ENCODE peak calls at places on chromosomes 16 and 17, in six cellular contexts. H, A, C, F, X and K are unnamed samples.
A peak's percentile ranks its signal among the peaks of the same experiment; 100 is the strongest.

GRCh38 chr16:83615981-83616380 is 191.8 kb upstream of the HSBP1 start:
- DNase-seq in F (no peak), A (no peak), C (no peak), H (no peak), X (no peak), K (no peak)

GRCh38 chr17:35879748-35880654 is at the start of gene CCL5:
- DNase-seq in A (no peak), H (no peak), X (no peak), C (no peak), F (peak; percentile 56), K (no peak)

GRCh38 chr17:77437017-77437416 is 296.2 kb downstream of the SEC14L1 start:
- DNase-seq in C (peak; percentile 43), H (peak; percentile 37), F (peak; percentile 78), X (no peak), A (no peak), K (peak; percentile 49)

GRCh38 chr16:53511403-53512280 is 8.6 kb upstream of the AKTIP start:
- DNase-seq in A (no peak), X (no peak), C (peak; percentile 41), F (no peak), H (no peak), K (no peak)

GRCh38 chr17:40338058-40338457 is 26.5 kb downstream of the GJD3 start:
- DNase-seq in F (no peak), C (no peak), X (no peak), A (no peak), H (no peak), K (no peak)

GRCh38 chr17:77319211-77320031 is 178.7 kb downstream of the SEC14L1 start:
- DNase-seq in X (peak; percentile 64), F (peak; percentile 82), H (peak; percentile 26), A (no peak), C (no peak), K (peak; percentile 85)

GRCh38 chr17:81153340-81153803 is 11.9 kb upstream of the PVALEF start:
- DNase-seq in H (no peak), C (no peak), X (no peak), F (peak; percentile 59), A (no peak), K (no peak)

GRCh38 chr16:85592700-85593502 is 20.2 kb upstream of the GSE1 start:
- DNase-seq in C (no peak), F (peak; percentile 64), X (no peak), A (no peak), H (no peak), K (peak; percentile 54)

GRCh38 chr17:41800601-41801373 is 11.0 kb downstream of the P3H4 start:
- DNase-seq in H (no peak), F (peak; percentile 51), X (no peak), A (no peak), C (no peak), K (peak; percentile 78)

GRCh38 chr17:7992516-7992915 is 9.9 kb upstream of the GUCY2D start:
- DNase-seq in C (no peak), H (no peak), X (no peak), F (peak; percentile 68), A (no peak), K (peak; percentile 50)

GRCh38 chr16:86516618-86517003 is 6.3 kb downstream of the FOXF1 start:
- DNase-seq in C (no peak), A (no peak), H (no peak), F (peak; percentile 84), X (no peak), K (no peak)

GRCh38 chr17:80883831-80884735 is 107.6 kb upstream of the CHMP6 start:
- DNase-seq in F (no peak), X (no peak), H (no peak), A (no peak), C (peak; percentile 52), K (no peak)

GRCh38 chr16:27481282-27481934 is 68.3 kb downstream of the GTF3C1 start:
- DNase-seq in X (no peak), C (no peak), A (no peak), F (no peak), H (no peak), K (no peak)

GRCh38 chr17:33046361-33047255 is 55.0 kb downstream of the SPACA3 start:
- DNase-seq in X (no peak), A (no peak), C (peak; percentile 72), F (peak; percentile 7), H (no peak), K (no peak)

GRCh38 chr17:66747561-66748275 is 87.2 kb upstream of the CACNG5 start:
- DNase-seq in A (no peak), C (peak; percentile 94), F (peak; percentile 79), H (no peak), X (no peak), K (peak; percentile 52)

GRCh38 chr17:51052235-51052634 is 68.4 kb downstream of the SPAG9 start:
- DNase-seq in F (no peak), A (no peak), H (no peak), X (no peak), C (no peak), K (no peak)

GRCh38 chr16:89242795-89243200 is 25.3 kb downstream of the ZNF778 start:
- DNase-seq in X (no peak), H (no peak), A (no peak), C (no peak), F (no peak), K (no peak)

GRCh38 chr16:66617010-66617434 is 12.5 kb downstream of the CMTM3 start:
- DNase-seq in A (no peak), X (no peak), H (no peak), C (no peak), F (peak; percentile 60), K (no peak)

GRCh38 chr17:33142703-33143299 is 150.3 kb downstream of the ASIC2 start:
- DNase-seq in F (peak; percentile 7), X (no peak), C (no peak), H (no peak), A (no peak), K (peak; percentile 33)

GRCh38 chr16:67198238-67198734 is 645 bp upstream of the ELMO3 start:
- DNase-seq in X (peak; percentile 20), H (no peak), F (peak; percentile 21), C (peak; percentile 53), A (no peak), K (peak; percentile 76)

GRCh38 chr16:30829130-30830071 is 42.4 kb upstream of the ZNF629 start:
- DNase-seq in A (no peak), C (no peak), F (no peak), X (no peak), H (no peak), K (no peak)

GRCh38 chr17:29930399-29931010 is 477 bp upstream of the SSH2 start:
- DNase-seq in H (peak; percentile 76), A (no peak), C (peak; percentile 91), X (no peak), F (no peak), K (peak; percentile 21)

GRCh38 chr16:27759301-27759871 is 209.4 kb downstream of the KATNIP start:
- DNase-seq in C (no peak), F (peak; percentile 79), H (no peak), X (no peak), A (no peak), K (peak; percentile 78)

GRCh38 chr17:5585814-5586558 is 1.7 kb upstream of the NLRP1 start:
- DNase-seq in H (no peak), F (peak; percentile 45), A (no peak), X (no peak), C (no peak), K (peak; percentile 6)

GRCh38 chr16:67959520-67959919 is 8.9 kb downstream of the SLC12A4 start:
- DNase-seq in X (no peak), H (no peak), C (no peak), F (peak; percentile 30), A (no peak), K (peak; percentile 91)

GRCh38 chr17:81231121-81231645 is 7.7 kb downstream of the TEPSIN start:
- DNase-seq in X (no peak), F (no peak), C (no peak), H (no peak), A (no peak), K (no peak)

GRCh38 chr16:19291459-19291858 is 5.9 kb downstream of the CLEC19A start:
- DNase-seq in X (no peak), A (no peak), C (peak; percentile 8), F (peak; percentile 7), H (no peak), K (no peak)

GRCh38 chr16:88566158-88566557 is 4.0 kb upstream of the ZC3H18 start:
- DNase-seq in F (peak; percentile 59), A (no peak), H (no peak), X (no peak), C (no peak), K (no peak)

GRCh38 chr16:86584726-86585721 is 6.7 kb downstream of the FOXL1 start:
- DNase-seq in F (peak; percentile 76), A (no peak), X (no peak), C (no peak), H (no peak), K (peak; percentile 35)

GRCh38 chr17:31416503-31416923 is 25.0 kb downstream of the RAB11FIP4 start:
- DNase-seq in C (peak; percentile 35), H (no peak), F (no peak), A (no peak), X (no peak), K (no peak)

GRCh38 chr17:83133302-83134121 is 54.1 kb downstream of the METRNL start:
- DNase-seq in C (no peak), A (no peak), H (no peak), F (no peak), X (no peak), K (no peak)

GRCh38 chr16:23729503-23730424 is 16.7 kb upstream of the ERN2 start:
- DNase-seq in F (peak; percentile 81), A (no peak), H (no peak), X (no peak), C (no peak), K (peak; percentile 51)

GRCh38 chr16:54077412-54077821 is 209.2 kb downstream of the IRX3 start:
- DNase-seq in F (peak; percentile 83), H (no peak), A (no peak), X (no peak), C (no peak), K (peak; percentile 50)

GRCh38 chr16:85679870-85680269 is 8.9 kb downstream of the GINS2 start:
- DNase-seq in X (no peak), F (no peak), A (no peak), C (no peak), H (no peak), K (no peak)

GRCh38 chr16:85639529-85640253 is 26.6 kb downstream of the GSE1 start:
- DNase-seq in X (no peak), C (peak; percentile 97), A (no peak), H (no peak), F (no peak), K (peak; percentile 63)

GRCh38 chr17:58410714-58411407 is 6.5 kb downstream of the RNF43 start:
- DNase-seq in H (no peak), A (no peak), F (no peak), X (no peak), C (no peak), K (no peak)

GRCh38 chr17:61904094-61904710 is 23.6 kb downstream of the INTS2 start:
- DNase-seq in A (no peak), H (peak; percentile 10), C (no peak), F (no peak), X (peak; percentile 12), K (no peak)